ENCODE peak calls at places on chromosomes 13 and 19, in ten cellular contexts. One of them, this sample, is unnamed.

GRCh38 chr19:16627194-16627927 is 643 bp downstream of the MED26 start:
- DNase-seq in chondrocyte: no peak
- DNase-seq in transverse colon: peak
- DNase-seq in endothelial cell: peak
- DNase-seq in ascending aorta: no peak
- DNase-seq in cardiac muscle cell: no peak
- DNase-seq in retinal pigment epithelial cell: no peak
- DNase-seq in MCF 10A: peak
- DNase-seq in HFFc6: no peak
- DNase-seq in BE2C: no peak
- DNase-seq in this sample: no peak

GRCh38 chr13:41561179-41561578 is 103.8 kb downstream of the RGCC start:
- DNase-seq in HFFc6: no peak
- DNase-seq in MCF 10A: no peak
- DNase-seq in endothelial cell: no peak
- DNase-seq in BE2C: no peak
- DNase-seq in retinal pigment epithelial cell: no peak
- DNase-seq in chondrocyte: no peak
- DNase-seq in cardiac muscle cell: peak
- DNase-seq in transverse colon: no peak
- DNase-seq in ascending aorta: no peak
- DNase-seq in this sample: no peak

GRCh38 chr19:18504886-18505610 is 16.8 kb downstream of the ELL start:
- DNase-seq in BE2C: no peak
- DNase-seq in cardiac muscle cell: no peak
- DNase-seq in transverse colon: peak
- DNase-seq in retinal pigment epithelial cell: no peak
- DNase-seq in chondrocyte: no peak
- DNase-seq in HFFc6: no peak
- DNase-seq in MCF 10A: no peak
- DNase-seq in endothelial cell: no peak
- DNase-seq in ascending aorta: no peak
- DNase-seq in this sample: no peak

GRCh38 chr13:50375792-50376191 is 360.5 kb downstream of the KCNRG start:
- DNase-seq in endothelial cell: no peak
- DNase-seq in chondrocyte: no peak
- DNase-seq in HFFc6: peak
- DNase-seq in ascending aorta: no peak
- DNase-seq in MCF 10A: peak
- DNase-seq in BE2C: no peak
- DNase-seq in retinal pigment epithelial cell: peak
- DNase-seq in cardiac muscle cell: peak
- DNase-seq in transverse colon: no peak
- DNase-seq in this sample: no peak

GRCh38 chr19:34350161-34350561 is 14.8 kb upstream of the GPI start:
- DNase-seq in MCF 10A: no peak
- DNase-seq in ascending aorta: no peak
- DNase-seq in chondrocyte: no peak
- DNase-seq in BE2C: no peak
- DNase-seq in HFFc6: no peak
- DNase-seq in endothelial cell: no peak
- DNase-seq in cardiac muscle cell: no peak
- DNase-seq in transverse colon: no peak
- DNase-seq in retinal pigment epithelial cell: no peak
- DNase-seq in this sample: no peak

GRCh38 chr13:45544520-45544919 is 71.0 kb downstream of the ERICH6B start:
- DNase-seq in endothelial cell: no peak
- DNase-seq in HFFc6: no peak
- DNase-seq in chondrocyte: no peak
- DNase-seq in transverse colon: no peak
- DNase-seq in MCF 10A: no peak
- DNase-seq in retinal pigment epithelial cell: no peak
- DNase-seq in BE2C: no peak
- DNase-seq in ascending aorta: no peak
- DNase-seq in cardiac muscle cell: no peak
- DNase-seq in this sample: no peak

GRCh38 chr19:43470288-43470687 is 4.9 kb upstream of the LYPD3 start:
- DNase-seq in ascending aorta: no peak
- DNase-seq in HFFc6: peak
- DNase-seq in transverse colon: no peak
- DNase-seq in MCF 10A: no peak
- DNase-seq in chondrocyte: no peak
- DNase-seq in BE2C: no peak
- DNase-seq in endothelial cell: no peak
- DNase-seq in cardiac muscle cell: peak
- DNase-seq in retinal pigment epithelial cell: no peak
- DNase-seq in this sample: no peak

GRCh38 chr19:43526884-43527859 is at the start of gene ETHE1:
- DNase-seq in BE2C: peak
- DNase-seq in MCF 10A: peak
- DNase-seq in cardiac muscle cell: peak
- DNase-seq in endothelial cell: peak
- DNase-seq in transverse colon: peak
- DNase-seq in ascending aorta: peak
- DNase-seq in HFFc6: peak
- DNase-seq in retinal pigment epithelial cell: no peak
- DNase-seq in chondrocyte: peak
- DNase-seq in this sample: peak

GRCh38 chr19:47363758-47364529 is 14.8 kb downstream of the DHX34 start:
- DNase-seq in retinal pigment epithelial cell: no peak
- DNase-seq in BE2C: no peak
- DNase-seq in endothelial cell: peak
- DNase-seq in MCF 10A: peak
- DNase-seq in cardiac muscle cell: peak
- DNase-seq in ascending aorta: no peak
- DNase-seq in HFFc6: peak
- DNase-seq in chondrocyte: no peak
- DNase-seq in transverse colon: no peak
- DNase-seq in this sample: no peak

GRCh38 chr13:41827507-41828213 is 133.2 kb downstream of the VWA8 start:
- DNase-seq in HFFc6: peak
- DNase-seq in transverse colon: no peak
- DNase-seq in BE2C: no peak
- DNase-seq in cardiac muscle cell: peak
- DNase-seq in retinal pigment epithelial cell: peak
- DNase-seq in chondrocyte: no peak
- DNase-seq in MCF 10A: peak
- DNase-seq in ascending aorta: peak
- DNase-seq in endothelial cell: no peak
- DNase-seq in this sample: peak

GRCh38 chr13:73210218-73210883 is 151.5 kb downstream of the KLF5 start:
- DNase-seq in endothelial cell: no peak
- DNase-seq in MCF 10A: peak
- DNase-seq in cardiac muscle cell: no peak
- DNase-seq in ascending aorta: no peak
- DNase-seq in chondrocyte: no peak
- DNase-seq in transverse colon: no peak
- DNase-seq in retinal pigment epithelial cell: no peak
- DNase-seq in HFFc6: no peak
- DNase-seq in BE2C: no peak
- DNase-seq in this sample: peak

GRCh38 chr13:27954406-27954851 is 14.7 kb downstream of the CDX2 start:
- DNase-seq in ascending aorta: no peak
- DNase-seq in endothelial cell: no peak
- DNase-seq in MCF 10A: no peak
- DNase-seq in retinal pigment epithelial cell: no peak
- DNase-seq in cardiac muscle cell: peak
- DNase-seq in HFFc6: no peak
- DNase-seq in BE2C: no peak
- DNase-seq in chondrocyte: no peak
- DNase-seq in transverse colon: peak
- DNase-seq in this sample: peak

GRCh38 chr13:48838193-48839000 is 137.3 kb upstream of the FNDC3A start:
- DNase-seq in BE2C: no peak
- DNase-seq in endothelial cell: no peak
- DNase-seq in HFFc6: peak
- DNase-seq in ascending aorta: no peak
- DNase-seq in MCF 10A: peak
- DNase-seq in transverse colon: no peak
- DNase-seq in cardiac muscle cell: peak
- DNase-seq in retinal pigment epithelial cell: no peak
- DNase-seq in chondrocyte: no peak
- DNase-seq in this sample: no peak

GRCh38 chr13:85241045-85241444 is 558.2 kb downstream of the SLITRK6 start:
- DNase-seq in BE2C: no peak
- DNase-seq in HFFc6: peak
- DNase-seq in cardiac muscle cell: peak
- DNase-seq in MCF 10A: peak
- DNase-seq in transverse colon: no peak
- DNase-seq in chondrocyte: no peak
- DNase-seq in retinal pigment epithelial cell: peak
- DNase-seq in endothelial cell: no peak
- DNase-seq in ascending aorta: no peak
- DNase-seq in this sample: no peak

GRCh38 chr13:100347941-100348340 is 240.6 kb downstream of the GGACT start:
- DNase-seq in endothelial cell: no peak
- DNase-seq in ascending aorta: no peak
- DNase-seq in transverse colon: no peak
- DNase-seq in cardiac muscle cell: peak
- DNase-seq in MCF 10A: peak
- DNase-seq in chondrocyte: no peak
- DNase-seq in HFFc6: no peak
- DNase-seq in retinal pigment epithelial cell: no peak
- DNase-seq in BE2C: no peak
- DNase-seq in this sample: no peak

GRCh38 chr13:79246575-79246949 is 159.5 kb downstream of the RBM26 start:
- DNase-seq in chondrocyte: no peak
- DNase-seq in ascending aorta: no peak
- DNase-seq in transverse colon: no peak
- DNase-seq in cardiac muscle cell: no peak
- DNase-seq in retinal pigment epithelial cell: no peak
- DNase-seq in endothelial cell: no peak
- DNase-seq in HFFc6: no peak
- DNase-seq in BE2C: no peak
- DNase-seq in MCF 10A: peak
- DNase-seq in this sample: no peak
- TF ChIP-seq CTCF in chondrocyte: peak
- TF ChIP-seq CTCF in ascending aorta: no peak
- TF ChIP-seq CTCF in transverse colon: no peak
- TF ChIP-seq CTCF in cardiac muscle cell: peak
- TF ChIP-seq CTCF in retinal pigment epithelial cell: no peak
- TF ChIP-seq CTCF in endothelial cell: no peak
- TF ChIP-seq CTCF in HFFc6: no peak
- TF ChIP-seq CTCF in BE2C: peak
- TF ChIP-seq CTCF in MCF 10A: peak
- TF ChIP-seq CTCF in this sample: no peak

GRCh38 chr13:47598340-47598911 is 402.6 kb downstream of the SUCLA2 start:
- DNase-seq in HFFc6: no peak
- DNase-seq in transverse colon: no peak
- DNase-seq in MCF 10A: peak
- DNase-seq in chondrocyte: no peak
- DNase-seq in endothelial cell: no peak
- DNase-seq in cardiac muscle cell: peak
- DNase-seq in retinal pigment epithelial cell: no peak
- DNase-seq in BE2C: no peak
- DNase-seq in ascending aorta: no peak
- DNase-seq in this sample: no peak
- TF ChIP-seq CTCF in HFFc6: peak
- TF ChIP-seq CTCF in transverse colon: no peak
- TF ChIP-seq CTCF in MCF 10A: peak
- TF ChIP-seq CTCF in chondrocyte: peak
- TF ChIP-seq CTCF in endothelial cell: peak
- TF ChIP-seq CTCF in cardiac muscle cell: peak
- TF ChIP-seq CTCF in retinal pigment epithelial cell: peak
- TF ChIP-seq CTCF in BE2C: peak
- TF ChIP-seq CTCF in ascending aorta: no peak
- TF ChIP-seq CTCF in this sample: no peak

DNA sequence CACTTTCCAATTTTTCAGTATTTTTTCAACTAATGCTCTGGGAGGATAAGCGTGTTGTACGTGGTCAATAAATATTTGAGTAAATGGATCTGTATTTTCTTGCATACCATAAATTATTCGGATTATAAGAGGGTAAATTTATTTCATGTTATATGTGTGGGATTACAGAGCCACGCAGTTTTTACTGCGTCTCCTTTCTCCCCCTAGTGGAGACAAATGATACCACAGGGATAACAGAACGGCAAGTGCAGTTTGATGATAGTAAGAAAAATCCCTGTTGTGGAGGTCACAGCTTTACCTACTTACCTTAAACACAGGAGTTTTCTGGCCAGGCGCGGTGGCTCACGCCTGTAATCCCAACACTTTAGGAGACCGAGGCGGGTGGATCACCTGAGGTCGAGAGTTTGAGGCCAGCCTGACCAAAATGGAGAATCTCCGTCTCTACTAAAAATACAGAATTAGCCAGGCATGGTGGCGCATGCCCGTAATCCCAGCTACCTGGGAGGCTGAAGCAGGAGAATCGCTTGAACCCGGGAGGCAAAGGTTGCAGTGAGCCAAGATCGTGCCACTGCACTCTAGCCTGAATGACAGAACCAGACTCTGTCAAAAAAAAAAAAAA is 16.8 kb downstream of the MBD3L2B start:
- DNase-seq in chondrocyte: no peak
- DNase-seq in BE2C: no peak
- DNase-seq in ascending aorta: no peak
- DNase-seq in retinal pigment epithelial cell: peak
- DNase-seq in cardiac muscle cell: peak
- DNase-seq in MCF 10A: peak
- DNase-seq in HFFc6: peak
- DNase-seq in endothelial cell: peak
- DNase-seq in transverse colon: no peak
- DNase-seq in this sample: no peak
- TF ChIP-seq CTCF in chondrocyte: peak
- TF ChIP-seq CTCF in BE2C: peak
- TF ChIP-seq CTCF in ascending aorta: no peak
- TF ChIP-seq CTCF in retinal pigment epithelial cell: peak
- TF ChIP-seq CTCF in cardiac muscle cell: peak
- TF ChIP-seq CTCF in MCF 10A: peak
- TF ChIP-seq CTCF in HFFc6: peak
- TF ChIP-seq CTCF in endothelial cell: peak
- TF ChIP-seq CTCF in transverse colon: no peak
- TF ChIP-seq CTCF in this sample: peak

DNA sequence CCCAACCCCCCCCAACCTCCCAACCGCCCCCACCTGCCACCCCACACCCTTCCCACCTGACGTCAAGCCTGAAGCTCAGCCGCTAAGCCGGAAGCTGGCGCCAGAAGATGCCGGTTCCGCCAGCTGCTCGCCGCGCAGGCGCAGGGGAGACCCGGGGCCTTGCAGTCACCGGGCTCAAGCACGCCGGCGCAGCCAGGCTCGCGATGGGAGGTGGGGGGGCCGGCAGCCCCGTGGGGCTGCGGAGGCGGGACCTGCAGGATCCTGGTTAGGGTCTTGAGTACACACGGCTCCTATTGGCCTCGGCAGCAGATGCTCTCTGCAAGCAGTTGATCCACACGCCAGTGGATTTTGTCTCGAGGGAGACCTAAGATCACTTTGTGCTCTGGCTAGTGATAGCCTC is at the start of gene LIG4:
- DNase-seq in cardiac muscle cell: peak
- DNase-seq in ascending aorta: peak
- DNase-seq in HFFc6: peak
- DNase-seq in endothelial cell: peak
- DNase-seq in MCF 10A: peak
- DNase-seq in chondrocyte: peak
- DNase-seq in retinal pigment epithelial cell: peak
- DNase-seq in transverse colon: peak
- DNase-seq in BE2C: peak
- DNase-seq in this sample: peak
- TF ChIP-seq CTCF in cardiac muscle cell: no peak
- TF ChIP-seq CTCF in ascending aorta: no peak
- TF ChIP-seq CTCF in HFFc6: no peak
- TF ChIP-seq CTCF in endothelial cell: no peak
- TF ChIP-seq CTCF in MCF 10A: no peak
- TF ChIP-seq CTCF in chondrocyte: no peak
- TF ChIP-seq CTCF in retinal pigment epithelial cell: no peak
- TF ChIP-seq CTCF in transverse colon: no peak
- TF ChIP-seq CTCF in BE2C: no peak
- TF ChIP-seq CTCF in this sample: no peak

This sample was measured in Calu3.